ENCODE peak calls at places on chromosomes 11 and 22, in six cellular contexts. One of them, this sample, is unnamed.

GRCh38 chr11:79081441-79082124 is 359.2 kb downstream of the TENM4 start:
- DNase-seq in stimulated activated CD8-positive, alpha-beta memory T cell treated with anti-CD3 and anti-CD28 coated beads, Interleukin-4, amount 100 ng/mL, for 1 hour: no peak
- DNase-seq in IMR-90: peak
- DNase-seq in head of caudate nucleus: peak
- DNase-seq in activated naive CD4-positive, alpha-beta T cell treated with Interleukin-2 at 50 U/mL for 16 hours: no peak
- DNase-seq in mucosa of descending colon: no peak
- DNase-seq in this sample: no peak

GRCh38 chr22:45292675-45293402 is 8.1 kb downstream of the UPK3A start:
- DNase-seq in stimulated activated CD8-positive, alpha-beta memory T cell treated with anti-CD3 and anti-CD28 coated beads, Interleukin-4, amount 100 ng/mL, for 1 hour: no peak
- DNase-seq in IMR-90: no peak
- DNase-seq in head of caudate nucleus: no peak
- DNase-seq in activated naive CD4-positive, alpha-beta T cell treated with Interleukin-2 at 50 U/mL for 16 hours: no peak
- DNase-seq in mucosa of descending colon: no peak
- DNase-seq in this sample: no peak

GRCh38 chr11:30992513-30992849 is 377.1 kb downstream of the DCDC1 start:
- DNase-seq in stimulated activated CD8-positive, alpha-beta memory T cell treated with anti-CD3 and anti-CD28 coated beads, Interleukin-4, amount 100 ng/mL, for 1 hour: no peak
- DNase-seq in IMR-90: no peak
- DNase-seq in head of caudate nucleus: no peak
- DNase-seq in activated naive CD4-positive, alpha-beta T cell treated with Interleukin-2 at 50 U/mL for 16 hours: no peak
- DNase-seq in mucosa of descending colon: no peak
- DNase-seq in this sample: peak

GRCh38 chr11:8023831-8024555 is 36.9 kb downstream of the EIF3F start:
- DNase-seq in stimulated activated CD8-positive, alpha-beta memory T cell treated with anti-CD3 and anti-CD28 coated beads, Interleukin-4, amount 100 ng/mL, for 1 hour: no peak
- DNase-seq in IMR-90: peak
- DNase-seq in head of caudate nucleus: no peak
- DNase-seq in activated naive CD4-positive, alpha-beta T cell treated with Interleukin-2 at 50 U/mL for 16 hours: no peak
- DNase-seq in mucosa of descending colon: no peak
- DNase-seq in this sample: no peak

GRCh38 chr11:128422576-128423370 is 164.6 kb downstream of the ETS1 start:
- DNase-seq in stimulated activated CD8-positive, alpha-beta memory T cell treated with anti-CD3 and anti-CD28 coated beads, Interleukin-4, amount 100 ng/mL, for 1 hour: peak
- DNase-seq in IMR-90: no peak
- DNase-seq in head of caudate nucleus: no peak
- DNase-seq in activated naive CD4-positive, alpha-beta T cell treated with Interleukin-2 at 50 U/mL for 16 hours: peak
- DNase-seq in mucosa of descending colon: peak
- DNase-seq in this sample: peak

GRCh38 chr11:47917643-47918369 is 62.6 kb upstream of the PTPRJ start:
- DNase-seq in stimulated activated CD8-positive, alpha-beta memory T cell treated with anti-CD3 and anti-CD28 coated beads, Interleukin-4, amount 100 ng/mL, for 1 hour: no peak
- DNase-seq in IMR-90: peak
- DNase-seq in head of caudate nucleus: peak
- DNase-seq in activated naive CD4-positive, alpha-beta T cell treated with Interleukin-2 at 50 U/mL for 16 hours: no peak
- DNase-seq in mucosa of descending colon: peak
- DNase-seq in this sample: no peak

GRCh38 chr11:27183672-27184457 is 143.2 kb downstream of the BBOX1 start:
- DNase-seq in stimulated activated CD8-positive, alpha-beta memory T cell treated with anti-CD3 and anti-CD28 coated beads, Interleukin-4, amount 100 ng/mL, for 1 hour: no peak
- DNase-seq in IMR-90: peak
- DNase-seq in head of caudate nucleus: peak
- DNase-seq in activated naive CD4-positive, alpha-beta T cell treated with Interleukin-2 at 50 U/mL for 16 hours: peak
- DNase-seq in mucosa of descending colon: no peak
- DNase-seq in this sample: no peak

GRCh38 chr11:61906522-61906909 is 10.8 kb downstream of the RAB3IL1 start:
- DNase-seq in stimulated activated CD8-positive, alpha-beta memory T cell treated with anti-CD3 and anti-CD28 coated beads, Interleukin-4, amount 100 ng/mL, for 1 hour: no peak
- DNase-seq in IMR-90: no peak
- DNase-seq in head of caudate nucleus: no peak
- DNase-seq in activated naive CD4-positive, alpha-beta T cell treated with Interleukin-2 at 50 U/mL for 16 hours: no peak
- DNase-seq in mucosa of descending colon: peak
- DNase-seq in this sample: no peak

GRCh38 chr11:96091476-96091875 is 167.6 kb upstream of the MTMR2 start:
- DNase-seq in stimulated activated CD8-positive, alpha-beta memory T cell treated with anti-CD3 and anti-CD28 coated beads, Interleukin-4, amount 100 ng/mL, for 1 hour: no peak
- DNase-seq in IMR-90: peak
- DNase-seq in head of caudate nucleus: no peak
- DNase-seq in activated naive CD4-positive, alpha-beta T cell treated with Interleukin-2 at 50 U/mL for 16 hours: no peak
- DNase-seq in mucosa of descending colon: no peak
- DNase-seq in this sample: peak

GRCh38 chr22:28014141-28015055 is 95.3 kb upstream of the PITPNB start:
- DNase-seq in stimulated activated CD8-positive, alpha-beta memory T cell treated with anti-CD3 and anti-CD28 coated beads, Interleukin-4, amount 100 ng/mL, for 1 hour: no peak
- DNase-seq in IMR-90: no peak
- DNase-seq in head of caudate nucleus: no peak
- DNase-seq in activated naive CD4-positive, alpha-beta T cell treated with Interleukin-2 at 50 U/mL for 16 hours: no peak
- DNase-seq in mucosa of descending colon: no peak
- DNase-seq in this sample: no peak

GRCh38 chr11:46948378-46949131 is 12.0 kb downstream of the CSTPP1 start:
- DNase-seq in stimulated activated CD8-positive, alpha-beta memory T cell treated with anti-CD3 and anti-CD28 coated beads, Interleukin-4, amount 100 ng/mL, for 1 hour: no peak
- DNase-seq in IMR-90: peak
- DNase-seq in head of caudate nucleus: no peak
- DNase-seq in activated naive CD4-positive, alpha-beta T cell treated with Interleukin-2 at 50 U/mL for 16 hours: no peak
- DNase-seq in mucosa of descending colon: no peak
- DNase-seq in this sample: no peak

This sample was measured in T-helper 1 cell.